ENCODE peak calls at places on chromosomes 12 and 14, in eight cellular contexts. C is breast epithelium; G is tibial nerve; J is GM23338; U is dorsolateral prefrontal cortex; W is right lobe of liver; S is CD4-positive, alpha-beta T cell; T is pancreas. E is an unnamed sample.

GRCh38 chr12:89334770-89335169 is 17.5 kb downstream of the DUSP6 start:
- DNase-seq in C (no peak), G (no peak), J (no peak), U (no peak), W (no peak), S (no peak), T (no peak), E (no peak)

GRCh38 chr12:40248585-40249297 is 23.9 kb downstream of the LRRK2 start:
- DNase-seq in C (no peak), G (no peak), J (no peak), U (no peak), W (no peak), S (no peak), T (no peak), E (no peak)

GRCh38 chr14:37697489-37698121 is 102.2 kb downstream of the TTC6 start:
- DNase-seq in C (no peak), G (no peak), J (no peak), U (no peak), W (no peak), S (no peak), T (no peak), E (no peak)

GRCh38 chr14:61584258-61584657 is 111.1 kb upstream of the HIF1A start:
- DNase-seq in C (no peak), G (no peak), J (no peak), U (no peak), W (no peak), S (no peak), T (no peak), E (peak; percentile 67)

GRCh38 chr12:92107621-92108131 is 38.0 kb downstream of the BTG1 start:
- DNase-seq in C (no peak), G (no peak), J (peak; percentile 36), U (no peak), W (no peak), S (no peak), T (no peak), E (no peak)

GRCh38 chr14:45181329-45181728 is 45.6 kb downstream of the FANCM start:
- DNase-seq in C (no peak), G (no peak), J (no peak), U (no peak), W (no peak), S (no peak), T (no peak), E (no peak)

GRCh38 chr12:88518863-88519403 is 61.3 kb downstream of the KITLG start:
- DNase-seq in C (no peak), G (no peak), J (no peak), U (no peak), W (no peak), S (no peak), T (no peak), E (no peak)

GRCh38 chr12:102440109-102440405 is 40.3 kb downstream of the IGF1 start:
- DNase-seq in C (no peak), G (no peak), J (no peak), U (no peak), W (no peak), S (no peak), T (no peak), E (no peak)

GRCh38 chr12:90627180-90627896 is 327.6 kb downstream of the CCER1 start:
- DNase-seq in C (no peak), G (no peak), J (no peak), U (no peak), W (no peak), S (no peak), T (peak; percentile 18), E (no peak)

GRCh38 chr14:82075566-82075965 is 541.9 kb upstream of the SEL1L start:
- DNase-seq in C (no peak), G (no peak), J (peak; percentile 87), U (no peak), W (peak; percentile 47), S (no peak), T (peak; percentile 49), E (peak; percentile 34)

GRCh38 chr12:76922821-76923315 is 44.0 kb upstream of the CSRP2 start:
- DNase-seq in C (no peak), G (no peak), J (no peak), U (no peak), W (no peak), S (no peak), T (no peak), E (no peak)

GRCh38 chr12:54974281-54974680 is 10.3 kb downstream of the TESPA1 start:
- DNase-seq in C (no peak), G (no peak), J (peak; percentile 39), U (no peak), W (no peak), S (no peak), T (no peak), E (no peak)

GRCh38 chr12:77894548-77894947 is 63.9 kb downstream of the NAV3 start:
- DNase-seq in C (no peak), G (no peak), J (peak; percentile 32), U (no peak), W (no peak), S (no peak), T (no peak), E (no peak)

GRCh38 chr12:112130461-112130998 is 5.2 kb downstream of the TRAFD1 start:
- DNase-seq in C (no peak), G (no peak), J (no peak), U (no peak), W (no peak), S (no peak), T (no peak), E (no peak)

GRCh38 chr12:14071833-14072232 is 90.4 kb upstream of the GRIN2B start:
- DNase-seq in C (no peak), G (no peak), J (no peak), U (no peak), W (no peak), S (no peak), T (no peak), E (no peak)

GRCh38 chr12:52007158-52007921 is 594 bp downstream of the TAMALIN start:
- DNase-seq in C (no peak), G (no peak), J (peak; percentile 49), U (no peak), W (peak; percentile 67), S (peak; percentile 37), T (peak; percentile 75), E (peak; percentile 17)

GRCh38 chr14:70885343-70886014 is 21.8 kb upstream of the PCNX1 start:
- DNase-seq in C (no peak), G (no peak), J (no peak), U (no peak), W (no peak), S (no peak), T (no peak), E (no peak)

GRCh38 chr14:68634874-68635601 is 157.8 kb downstream of the ZFP36L1 start:
- DNase-seq in C (no peak), G (no peak), J (no peak), U (no peak), W (no peak), S (no peak), T (no peak), E (no peak)

GRCh38 chr12:100564090-100564489 is 9.4 kb upstream of the GAS2L3 start:
- DNase-seq in C (no peak), G (no peak), J (peak; percentile 17), U (no peak), W (no peak), S (no peak), T (no peak), E (no peak)

GRCh38 chr12:57549909-57550627 is at the start of gene KIF5A:
- DNase-seq in C (no peak), G (no peak), J (peak; percentile 90), U (peak; percentile 86), W (peak; percentile 42), S (no peak), T (peak; percentile 71), E (peak; percentile 35)
- TF ChIP-seq CTCF in C (no peak), G (no peak), J (no peak), U (no peak), W (no peak), S (no peak), T (no peak), E (no peak)

DNA sequence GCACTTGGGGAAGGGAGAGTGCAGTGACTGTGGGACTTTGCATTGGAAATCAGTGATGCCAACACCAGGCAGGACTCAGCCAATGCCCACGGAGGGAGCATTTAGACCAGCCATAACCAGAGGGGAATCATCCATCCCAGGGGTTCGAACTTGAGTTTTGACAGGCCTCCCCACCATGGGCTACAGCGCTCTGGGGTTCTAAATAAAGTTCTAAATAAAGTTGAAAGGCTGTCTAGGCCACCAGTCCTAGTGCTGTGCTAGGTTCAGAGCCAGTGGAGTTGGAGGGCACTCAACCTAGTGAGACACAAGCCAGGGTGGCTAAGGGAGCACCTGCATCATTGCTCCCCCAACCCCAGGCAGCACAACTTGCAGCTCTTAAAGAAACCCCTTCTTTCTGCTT is 82.0 kb upstream of the SLC38A4 start:
- DNase-seq in C (no peak), G (no peak), J (no peak), U (no peak), W (no peak), S (no peak), T (no peak), E (no peak)
- H3K27ac ChIP-seq in C (no peak overlapping the region), G (no peak overlapping the region), J (no peak overlapping the region), U (no peak overlapping the region), W (no peak overlapping the region), S (no peak overlapping the region), T (no peak overlapping the region), E (no peak overlapping the region)

GRCh38 chr12:46304080-46304479 is 35.2 kb upstream of the SLC38A1 start:
- DNase-seq in C (no peak), G (no peak), J (no peak), U (no peak), W (no peak), S (no peak), T (no peak), E (no peak)
- TF ChIP-seq CTCF in C (no peak), G (no peak), J (no peak), U (no peak), W (no peak), S (no peak), T (no peak), E (no peak)

GRCh38 chr14:93092606-93093556 is 22.8 kb downstream of the ITPK1 start:
- DNase-seq in C (no peak), G (no peak), J (no peak), U (no peak), W (no peak), S (no peak), T (peak; percentile 47), E (no peak)
- H3K27ac ChIP-seq in C (no peak overlapping the region), G (no peak overlapping the region), J (no peak overlapping the region), U (peak overlapping the region; percentile 55), W (no peak overlapping the region), S (no peak overlapping the region), T (no peak overlapping the region), E (no peak overlapping the region)

DNA sequence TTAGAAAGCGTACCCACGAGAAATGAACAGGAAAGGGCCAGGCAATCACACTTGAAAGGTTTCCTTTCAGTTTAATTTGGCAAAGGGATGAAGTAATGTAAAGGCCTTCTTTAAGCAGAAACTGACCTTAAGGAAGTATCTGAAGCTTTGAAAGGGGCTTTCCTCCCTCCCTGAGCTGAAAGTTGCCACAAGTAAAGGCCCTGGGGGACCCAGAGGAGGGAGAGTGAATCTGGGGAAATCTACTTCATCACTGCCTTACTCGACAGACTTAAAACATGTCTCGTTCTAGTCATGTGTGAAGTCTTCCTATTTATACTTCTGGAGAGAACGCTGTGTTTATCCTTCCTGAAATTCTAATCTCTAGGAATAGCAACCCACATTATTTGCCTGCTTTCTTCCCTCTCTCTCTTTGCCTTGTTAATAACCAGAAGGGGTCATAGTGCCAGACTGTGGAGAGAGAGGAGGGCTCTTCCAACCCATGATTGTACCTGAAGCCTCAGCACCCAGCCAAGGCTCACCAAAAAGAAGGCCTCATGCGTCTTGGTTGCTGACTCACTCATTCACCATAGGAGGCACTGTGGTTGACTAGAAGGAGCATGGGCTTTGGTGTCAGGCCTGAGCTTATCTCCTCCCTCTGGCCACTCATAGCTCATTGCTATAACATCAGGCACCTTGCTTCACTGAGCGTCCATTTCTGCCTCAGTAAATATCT is 10.2 kb upstream of the GPX2 start:
- DNase-seq in C (no peak), G (no peak), J (peak; percentile 64), U (no peak), W (no peak), S (no peak), T (no peak), E (no peak)
- TF ChIP-seq CTCF in C (no peak), G (no peak), J (peak; percentile 44), U (no peak), W (no peak), S (no peak), T (no peak), E (no peak)